ENCODE peak calls at places on chromosomes 11 and 22, in ten cellular contexts. J is C1 segment of cervical spinal cord; Y is HT-29; H is NCI-H187; W is NAMALWA; I is NCI-H1105 treated with DMSO at 0.1 percent for 48 hours; X is thoracic aorta; T is H54; K is CD4-positive, alpha-beta memory T cell; E is stimulated activated CD8-positive, alpha-beta memory T cell treated with anti-CD3 and anti-CD28 coated beads, Interleukin-7, amount 100 ng/mL, for 4 hours. B is an unnamed sample.

GRCh38 chr22:21714784-21715183 is 20.8 kb downstream of the YPEL1 start:
- DNase-seq in K (no peak), X (no peak), W (no peak), T (no peak), I (no peak), E (no peak), J (no peak), Y (no peak), H (no peak), B (no peak)

GRCh38 chr11:96341237-96342130 is 1.5 kb downstream of the MAML2 start:
- DNase-seq in W (peak), Y (peak), X (no peak), J (peak), T (no peak), H (no peak), E (peak), I (no peak), K (peak), B (no peak)

GRCh38 chr11:47536925-47537324 is 16.0 kb downstream of the CELF1 start:
- DNase-seq in K (no peak), T (no peak), E (no peak), H (no peak), Y (no peak), J (no peak), X (no peak), I (no peak), W (no peak), B (no peak)

GRCh38 chr11:1084561-1085439 is 10.1 kb downstream of the MUC2 start:
- DNase-seq in E (no peak), X (no peak), I (no peak), W (no peak), T (no peak), Y (no peak), J (no peak), H (no peak), K (no peak), B (no peak)

GRCh38 chr22:36366291-36366708 is 21.5 kb downstream of the MYH9 start:
- DNase-seq in H (no peak), X (peak), T (no peak), K (peak), J (no peak), Y (no peak), I (no peak), E (no peak), W (no peak), B (no peak)

GRCh38 chr22:41555325-41555724 is 5.5 kb upstream of the CSDC2 start:
- DNase-seq in H (no peak), I (no peak), K (no peak), T (no peak), E (no peak), J (no peak), X (no peak), W (no peak), Y (no peak), B (no peak)

GRCh38 chr22:43925433-43926348 is 2.1 kb downstream of the PNPLA3 start:
- DNase-seq in Y (no peak), K (no peak), H (no peak), W (no peak), E (no peak), I (no peak), T (peak), J (no peak), X (no peak), B (no peak)

GRCh38 chr11:110089617-110090282 is 3.4 kb upstream of the ZC3H12C start:
- DNase-seq in Y (no peak), W (no peak), I (no peak), J (no peak), T (no peak), E (no peak), H (no peak), X (no peak), K (no peak), B (no peak)

GRCh38 chr11:2771758-2772466 is 72.1 kb upstream of the KCNQ1OT1 start:
- DNase-seq in I (peak), J (no peak), X (no peak), K (no peak), W (no peak), H (no peak), E (no peak), T (no peak), Y (no peak), B (peak)

GRCh38 chr11:68383976-68384501 is 71.6 kb downstream of the LRP5 start:
- DNase-seq in H (no peak), I (peak), E (no peak), K (peak), J (no peak), X (peak), Y (peak), T (peak), W (peak), B (no peak)

GRCh38 chr11:940496-941135 is 14.9 kb downstream of the AP2A2 start:
- DNase-seq in W (no peak), H (no peak), X (no peak), T (no peak), K (no peak), E (no peak), Y (no peak), J (no peak), I (no peak), B (no peak)

GRCh38 chr11:68140496-68141246 is 19.5 kb upstream of the CHKA start:
- DNase-seq in T (no peak), K (no peak), H (no peak), W (peak), J (no peak), Y (no peak), X (no peak), E (no peak), I (peak), B (peak)

GRCh38 chr11:105588001-105588400 is 21.9 kb upstream of the GRIA4 start:
- DNase-seq in J (no peak), H (no peak), X (no peak), T (no peak), W (no peak), I (no peak), E (no peak), K (no peak), Y (no peak), B (no peak)

GRCh38 chr11:14179126-14179820 is 179.7 kb downstream of the RRAS2 start:
- DNase-seq in I (no peak), J (no peak), W (no peak), T (no peak), H (no peak), Y (no peak), X (no peak), K (no peak), E (no peak), B (no peak)

GRCh38 chr22:44587004-44587793 is 89.2 kb upstream of the RTL6 start:
- DNase-seq in H (peak), T (no peak), E (no peak), Y (no peak), I (peak), X (no peak), W (no peak), J (no peak), K (no peak), B (peak)

B was measured in dorsolateral prefrontal cortex.